ENCODE peak calls at places on chromosomes 5 and 9, in six cellular contexts. One of them, this sample, is unnamed.
A peak's percentile ranks its signal among the peaks of the same experiment; 100 is the strongest.

GRCh38 chr5:103019804-103020203 is 100.1 kb downstream of the GIN1 start:
- DNase-seq in COR-L47: no peak
- DNase-seq in Calu3: no peak
- DNase-seq in Panc1: no peak
- DNase-seq in stimulated activated CD8-positive, alpha-beta memory T cell treated with anti-CD3 and anti-CD28 coated beads, Interleukin-12 subunit alpha, Interleukin-12 subunit beta, amount 100 ng/mL, for 1 hour: no peak
- DNase-seq in GM23338: no peak
- DNase-seq in this sample: no peak

GRCh38 chr5:16736158-16736994 is 119.6 kb upstream of the RETREG1 start:
- DNase-seq in COR-L47: peak; percentile 93
- DNase-seq in Calu3: peak; percentile 87
- DNase-seq in Panc1: peak; percentile 7
- DNase-seq in stimulated activated CD8-positive, alpha-beta memory T cell treated with anti-CD3 and anti-CD28 coated beads, Interleukin-12 subunit alpha, Interleukin-12 subunit beta, amount 100 ng/mL, for 1 hour: no peak
- DNase-seq in GM23338: peak; percentile 80
- DNase-seq in this sample: peak; percentile 94

GRCh38 chr5:112848116-112848811 is 12.8 kb upstream of the SRP19 start:
- DNase-seq in COR-L47: peak; percentile 49
- DNase-seq in Calu3: peak; percentile 21
- DNase-seq in Panc1: peak; percentile 64
- DNase-seq in stimulated activated CD8-positive, alpha-beta memory T cell treated with anti-CD3 and anti-CD28 coated beads, Interleukin-12 subunit alpha, Interleukin-12 subunit beta, amount 100 ng/mL, for 1 hour: no peak
- DNase-seq in GM23338: peak; percentile 95
- DNase-seq in this sample: peak; percentile 71

GRCh38 chr5:96683392-96683791 is 21.2 kb downstream of the CAST start:
- DNase-seq in COR-L47: no peak
- DNase-seq in Calu3: no peak
- DNase-seq in Panc1: no peak
- DNase-seq in stimulated activated CD8-positive, alpha-beta memory T cell treated with anti-CD3 and anti-CD28 coated beads, Interleukin-12 subunit alpha, Interleukin-12 subunit beta, amount 100 ng/mL, for 1 hour: no peak
- DNase-seq in GM23338: no peak
- DNase-seq in this sample: peak; percentile 32

GRCh38 chr5:76811214-76811613 is 7.6 kb upstream of the F2RL1 start:
- DNase-seq in COR-L47: no peak
- DNase-seq in Calu3: no peak
- DNase-seq in Panc1: no peak
- DNase-seq in stimulated activated CD8-positive, alpha-beta memory T cell treated with anti-CD3 and anti-CD28 coated beads, Interleukin-12 subunit alpha, Interleukin-12 subunit beta, amount 100 ng/mL, for 1 hour: no peak
- DNase-seq in GM23338: no peak
- DNase-seq in this sample: peak; percentile 99

GRCh38 chr5:172776235-172776594 is 5.2 kb upstream of the DUSP1 start:
- DNase-seq in COR-L47: no peak
- DNase-seq in Calu3: no peak
- DNase-seq in Panc1: no peak
- DNase-seq in stimulated activated CD8-positive, alpha-beta memory T cell treated with anti-CD3 and anti-CD28 coated beads, Interleukin-12 subunit alpha, Interleukin-12 subunit beta, amount 100 ng/mL, for 1 hour: no peak
- DNase-seq in GM23338: no peak
- DNase-seq in this sample: no peak

GRCh38 chr9:124665391-124666058 is 105.6 kb downstream of the NR6A1 start:
- DNase-seq in COR-L47: no peak
- DNase-seq in Calu3: peak; percentile 11
- DNase-seq in Panc1: no peak
- DNase-seq in stimulated activated CD8-positive, alpha-beta memory T cell treated with anti-CD3 and anti-CD28 coated beads, Interleukin-12 subunit alpha, Interleukin-12 subunit beta, amount 100 ng/mL, for 1 hour: no peak
- DNase-seq in GM23338: no peak
- DNase-seq in this sample: peak; percentile 96

GRCh38 chr5:142011572-142012185 is 1.1 kb downstream of the GNPDA1 start:
- DNase-seq in COR-L47: no peak
- DNase-seq in Calu3: no peak
- DNase-seq in Panc1: no peak
- DNase-seq in stimulated activated CD8-positive, alpha-beta memory T cell treated with anti-CD3 and anti-CD28 coated beads, Interleukin-12 subunit alpha, Interleukin-12 subunit beta, amount 100 ng/mL, for 1 hour: no peak
- DNase-seq in GM23338: no peak
- DNase-seq in this sample: no peak

GRCh38 chr5:168165221-168165965 is 126.1 kb upstream of the WWC1 start:
- DNase-seq in COR-L47: peak; percentile 74
- DNase-seq in Calu3: peak; percentile 33
- DNase-seq in Panc1: no peak
- DNase-seq in stimulated activated CD8-positive, alpha-beta memory T cell treated with anti-CD3 and anti-CD28 coated beads, Interleukin-12 subunit alpha, Interleukin-12 subunit beta, amount 100 ng/mL, for 1 hour: no peak
- DNase-seq in GM23338: peak; percentile 77
- DNase-seq in this sample: no peak

GRCh38 chr9:69178583-69179011 is 4.5 kb downstream of the TJP2 start:
- DNase-seq in COR-L47: no peak
- DNase-seq in Calu3: peak; percentile 12
- DNase-seq in Panc1: no peak
- DNase-seq in stimulated activated CD8-positive, alpha-beta memory T cell treated with anti-CD3 and anti-CD28 coated beads, Interleukin-12 subunit alpha, Interleukin-12 subunit beta, amount 100 ng/mL, for 1 hour: no peak
- DNase-seq in GM23338: no peak
- DNase-seq in this sample: peak; percentile 80

GRCh38 chr5:60652206-60652605 is 47.8 kb downstream of the DEPDC1B start:
- DNase-seq in COR-L47: no peak
- DNase-seq in Calu3: no peak
- DNase-seq in Panc1: no peak
- DNase-seq in stimulated activated CD8-positive, alpha-beta memory T cell treated with anti-CD3 and anti-CD28 coated beads, Interleukin-12 subunit alpha, Interleukin-12 subunit beta, amount 100 ng/mL, for 1 hour: no peak
- DNase-seq in GM23338: no peak
- DNase-seq in this sample: peak; percentile 91

GRCh38 chr5:135012951-135013391 is 21.1 kb downstream of the PITX1 start:
- DNase-seq in COR-L47: no peak
- DNase-seq in Calu3: no peak
- DNase-seq in Panc1: no peak
- DNase-seq in stimulated activated CD8-positive, alpha-beta memory T cell treated with anti-CD3 and anti-CD28 coated beads, Interleukin-12 subunit alpha, Interleukin-12 subunit beta, amount 100 ng/mL, for 1 hour: no peak
- DNase-seq in GM23338: no peak
- DNase-seq in this sample: no peak

GRCh38 chr9:124079176-124079925 is 67.8 kb downstream of the LHX2 start:
- DNase-seq in COR-L47: no peak
- DNase-seq in Calu3: no peak
- DNase-seq in Panc1: peak; percentile 25
- DNase-seq in stimulated activated CD8-positive, alpha-beta memory T cell treated with anti-CD3 and anti-CD28 coated beads, Interleukin-12 subunit alpha, Interleukin-12 subunit beta, amount 100 ng/mL, for 1 hour: no peak
- DNase-seq in GM23338: peak; percentile 47
- DNase-seq in this sample: no peak

GRCh38 chr5:13580058-13580457 is 364.4 kb downstream of the DNAH5 start:
- DNase-seq in COR-L47: no peak
- DNase-seq in Calu3: no peak
- DNase-seq in Panc1: no peak
- DNase-seq in stimulated activated CD8-positive, alpha-beta memory T cell treated with anti-CD3 and anti-CD28 coated beads, Interleukin-12 subunit alpha, Interleukin-12 subunit beta, amount 100 ng/mL, for 1 hour: no peak
- DNase-seq in GM23338: no peak
- DNase-seq in this sample: no peak

GRCh38 chr9:137404971-137405584 is 17.9 kb downstream of the EXD3 start:
- DNase-seq in COR-L47: no peak
- DNase-seq in Calu3: no peak
- DNase-seq in Panc1: no peak
- DNase-seq in stimulated activated CD8-positive, alpha-beta memory T cell treated with anti-CD3 and anti-CD28 coated beads, Interleukin-12 subunit alpha, Interleukin-12 subunit beta, amount 100 ng/mL, for 1 hour: no peak
- DNase-seq in GM23338: no peak
- DNase-seq in this sample: no peak

GRCh38 chr9:116365056-116365471 is 211.5 kb downstream of the PAPPA start:
- DNase-seq in COR-L47: peak; percentile 18
- DNase-seq in Calu3: no peak
- DNase-seq in Panc1: no peak
- DNase-seq in stimulated activated CD8-positive, alpha-beta memory T cell treated with anti-CD3 and anti-CD28 coated beads, Interleukin-12 subunit alpha, Interleukin-12 subunit beta, amount 100 ng/mL, for 1 hour: no peak
- DNase-seq in GM23338: peak; percentile 24
- DNase-seq in this sample: peak; percentile 56

GRCh38 chr5:1540831-1541661 is 17.3 kb upstream of the LPCAT1 start:
- DNase-seq in COR-L47: no peak
- DNase-seq in Calu3: no peak
- DNase-seq in Panc1: no peak
- DNase-seq in stimulated activated CD8-positive, alpha-beta memory T cell treated with anti-CD3 and anti-CD28 coated beads, Interleukin-12 subunit alpha, Interleukin-12 subunit beta, amount 100 ng/mL, for 1 hour: no peak
- DNase-seq in GM23338: no peak
- DNase-seq in this sample: no peak

GRCh38 chr9:13141629-13142028 is 137.9 kb downstream of the MPDZ start:
- DNase-seq in COR-L47: no peak
- DNase-seq in Calu3: no peak
- DNase-seq in Panc1: no peak
- DNase-seq in stimulated activated CD8-positive, alpha-beta memory T cell treated with anti-CD3 and anti-CD28 coated beads, Interleukin-12 subunit alpha, Interleukin-12 subunit beta, amount 100 ng/mL, for 1 hour: no peak
- DNase-seq in GM23338: no peak
- DNase-seq in this sample: peak; percentile 65

GRCh38 chr9:133589454-133590227 is 19.5 kb downstream of the FAM163B start:
- DNase-seq in COR-L47: no peak
- DNase-seq in Calu3: no peak
- DNase-seq in Panc1: no peak
- DNase-seq in stimulated activated CD8-positive, alpha-beta memory T cell treated with anti-CD3 and anti-CD28 coated beads, Interleukin-12 subunit alpha, Interleukin-12 subunit beta, amount 100 ng/mL, for 1 hour: no peak
- DNase-seq in GM23338: peak; percentile 82
- DNase-seq in this sample: no peak

GRCh38 chr9:121744002-121744686 is 92.7 kb downstream of the DAB2IP start:
- DNase-seq in COR-L47: no peak
- DNase-seq in Calu3: peak; percentile 68
- DNase-seq in Panc1: no peak
- DNase-seq in stimulated activated CD8-positive, alpha-beta memory T cell treated with anti-CD3 and anti-CD28 coated beads, Interleukin-12 subunit alpha, Interleukin-12 subunit beta, amount 100 ng/mL, for 1 hour: no peak
- DNase-seq in GM23338: peak; percentile 55
- DNase-seq in this sample: peak; percentile 23

GRCh38 chr9:82275531-82275930 is 287.0 kb downstream of the SPATA31D1 start:
- DNase-seq in COR-L47: no peak
- DNase-seq in Calu3: no peak
- DNase-seq in Panc1: no peak
- DNase-seq in stimulated activated CD8-positive, alpha-beta memory T cell treated with anti-CD3 and anti-CD28 coated beads, Interleukin-12 subunit alpha, Interleukin-12 subunit beta, amount 100 ng/mL, for 1 hour: no peak
- DNase-seq in GM23338: no peak
- DNase-seq in this sample: peak; percentile 45

GRCh38 chr9:20048985-20049384 is 260.1 kb upstream of the SLC24A2 start:
- DNase-seq in COR-L47: no peak
- DNase-seq in Calu3: no peak
- DNase-seq in Panc1: no peak
- DNase-seq in stimulated activated CD8-positive, alpha-beta memory T cell treated with anti-CD3 and anti-CD28 coated beads, Interleukin-12 subunit alpha, Interleukin-12 subunit beta, amount 100 ng/mL, for 1 hour: no peak
- DNase-seq in GM23338: no peak
- DNase-seq in this sample: no peak

GRCh38 chr5:169006878-169007790 is 293.8 kb downstream of the SLIT3 start:
- DNase-seq in COR-L47: no peak
- DNase-seq in Calu3: no peak
- DNase-seq in Panc1: no peak
- DNase-seq in stimulated activated CD8-positive, alpha-beta memory T cell treated with anti-CD3 and anti-CD28 coated beads, Interleukin-12 subunit alpha, Interleukin-12 subunit beta, amount 100 ng/mL, for 1 hour: no peak
- DNase-seq in GM23338: no peak
- DNase-seq in this sample: peak; percentile 88

GRCh38 chr5:95317687-95318086 is 32.8 kb upstream of the MCTP1 start:
- DNase-seq in COR-L47: no peak
- DNase-seq in Calu3: no peak
- DNase-seq in Panc1: no peak
- DNase-seq in stimulated activated CD8-positive, alpha-beta memory T cell treated with anti-CD3 and anti-CD28 coated beads, Interleukin-12 subunit alpha, Interleukin-12 subunit beta, amount 100 ng/mL, for 1 hour: no peak
- DNase-seq in GM23338: no peak
- DNase-seq in this sample: no peak

This sample was measured in bronchial epithelial cell.